ENCODE peak calls at places on chromosomes 2 and 18, in eight cellular contexts. M is fibroblast of the aortic adventitia, W is transverse colon, G is GM13976, P is Peyer's patch, T is adrenal gland, S is astrocyte of the spinal cord, V is brain microvascular endothelial cell. O is an unnamed sample.

GRCh38 chr2:148918554-148918953 is 43.5 kb downstream of the KIF5C start:
- DNase-seq in S (no peak), T (no peak), V (no peak), G (no peak), M (no peak), P (no peak), W (no peak), O (no peak)

GRCh38 chr2:227000123-227000522 is 163.9 kb downstream of the COL4A4 start:
- DNase-seq in G (no peak), P (no peak), W (no peak), M (no peak), T (no peak), S (no peak), V (no peak), O (no peak)

GRCh38 chr2:86027196-86027912 is 78.3 kb downstream of the POLR1A start:
- DNase-seq in G (no peak), T (no peak), P (no peak), M (no peak), W (no peak), V (no peak), S (no peak), O (no peak)

GRCh38 chr2:10514743-10515142 is 66.6 kb upstream of the ODC1 start:
- DNase-seq in G (no peak), M (peak; percentile 84), S (peak; percentile 94), P (peak; percentile 2), T (no peak), W (no peak), V (peak; percentile 98), O (no peak)

GRCh38 chr18:25279133-25279532 is 72.8 kb downstream of the ZNF521 start:
- DNase-seq in V (peak; percentile 30), S (peak; percentile 31), T (no peak), M (peak; percentile 39), W (no peak), P (no peak), G (no peak), O (no peak)

GRCh38 chr2:237132799-237133198 is 47.1 kb downstream of the COPS8 start:
- DNase-seq in P (no peak), V (no peak), T (no peak), M (no peak), W (no peak), G (peak; percentile 46), S (no peak), O (no peak)

GRCh38 chr2:189149981-189150380 is 29.6 kb downstream of the COL5A2 start:
- DNase-seq in P (no peak), S (peak; percentile 60), M (peak; percentile 46), V (no peak), T (no peak), W (no peak), G (no peak), O (no peak)

GRCh38 chr2:151422917-151423439 is 13.3 kb downstream of the RIF1 start:
- DNase-seq in V (no peak), W (no peak), S (no peak), P (no peak), G (peak; percentile 43), T (no peak), M (no peak), O (no peak)

GRCh38 chr2:200302940-200303727 is 3.4 kb upstream of the SPATS2L start:
- DNase-seq in P (no peak), W (no peak), M (peak; percentile 45), S (peak; percentile 63), V (peak; percentile 87), G (no peak), T (no peak), O (no peak)

GRCh38 chr2:118810766-118811165 is 36.7 kb downstream of the EN1 start:
- DNase-seq in P (no peak), W (no peak), T (no peak), V (no peak), M (no peak), S (no peak), G (no peak), O (no peak)

GRCh38 chr2:101341421-101341820 is 32.9 kb upstream of the RNF149 start:
- DNase-seq in P (no peak), M (no peak), S (no peak), W (no peak), G (no peak), V (no peak), T (no peak), O (no peak)

GRCh38 chr2:152826880-152827279 is 108.5 kb downstream of the ARL6IP6 start:
- DNase-seq in P (no peak), T (peak; percentile 80), W (no peak), V (no peak), S (peak; percentile 35), G (no peak), M (peak; percentile 39), O (no peak)

GRCh38 chr2:197675711-197676188 is 363 bp upstream of the RFTN2 start:
- DNase-seq in P (no peak), W (no peak), M (peak; percentile 67), S (peak; percentile 82), V (peak; percentile 73), G (no peak), T (peak; percentile 32), O (no peak)

GRCh38 chr2:65660340-65660739 is 227.9 kb upstream of the SPRED2 start:
- DNase-seq in M (no peak), V (peak; percentile 20), S (peak; percentile 16), T (no peak), W (no peak), P (no peak), G (no peak), O (no peak)

GRCh38 chr2:85656468-85656867 is 11.5 kb downstream of the SFTPB start:
- DNase-seq in G (no peak), S (no peak), W (no peak), V (no peak), T (no peak), P (no peak), M (no peak), O (no peak)

GRCh38 chr2:168773719-168774521 is 28.5 kb upstream of the NOSTRIN start:
- DNase-seq in P (peak; percentile 82), G (peak; percentile 31), M (peak; percentile 81), V (peak; percentile 67), S (peak; percentile 73), T (peak; percentile 77), W (peak; percentile 66), O (no peak)

GRCh38 chr18:6546229-6546628 is 131.5 kb upstream of the L3MBTL4 start:
- DNase-seq in M (peak; percentile 12), W (no peak), S (no peak), P (no peak), T (peak; percentile 58), G (no peak), V (no peak), O (no peak)

GRCh38 chr18:48475635-48476549 is 62.9 kb upstream of the CTIF start:
- DNase-seq in S (peak; percentile 84), V (peak; percentile 81), T (peak; percentile 62), M (peak; percentile 91), W (peak; percentile 35), P (peak; percentile 61), G (peak; percentile 65), O (no peak)

GRCh38 chr2:24863636-24864035 is 56.4 kb downstream of the ADCY3 start:
- DNase-seq in M (peak; percentile 71), T (no peak), P (no peak), W (no peak), V (no peak), G (no peak), S (peak; percentile 59), O (no peak)

GRCh38 chr2:238596571-238597551 is 170.1 kb downstream of the ASB1 start:
- DNase-seq in S (peak; percentile 92), M (peak; percentile 95), G (no peak), P (no peak), V (peak; percentile 62), W (peak; percentile 17), T (peak; percentile 86), O (no peak)

GRCh38 chr2:37287966-37288365 is 36.7 kb downstream of the PRKD3 start:
- DNase-seq in M (no peak), G (peak; percentile 37), P (no peak), V (no peak), W (no peak), S (no peak), T (no peak), O (no peak)
- TF ChIP-seq CTCF in M (no peak), G (no peak), P (no peak), V (no peak), W (no peak), S (no peak), T (no peak), O (no peak)

GRCh38 chr2:42307180-42307579 is 53.8 kb downstream of the COX7A2L start:
- DNase-seq in T (no peak), P (no peak), G (no peak), V (no peak), W (no peak), S (no peak), M (no peak), O (no peak)
- TF ChIP-seq CTCF in T (no peak), P (no peak), G (no peak), V (no peak), W (no peak), S (no peak), M (no peak), O (no peak)

GRCh38 chr18:10487161-10487560 is 32.7 kb downstream of the APCDD1 start:
- DNase-seq in G (no peak), T (no peak), P (no peak), W (no peak), S (no peak), M (no peak), V (no peak), O (no peak)
- TF ChIP-seq CTCF in G (no peak), T (no peak), P (no peak), W (no peak), S (no peak), M (no peak), V (no peak), O (no peak)

GRCh38 chr2:216257089-216257488 is 115.2 kb downstream of the MARCHF4 start:
- DNase-seq in M (no peak), G (no peak), T (no peak), P (no peak), S (peak; percentile 8), V (no peak), W (no peak), O (no peak)
- TF ChIP-seq CTCF in M (no peak), G (no peak), T (no peak), P (no peak), S (no peak), V (no peak), W (no peak), O (no peak)

GRCh38 chr2:1546901-1547300 is 133.6 kb downstream of the TPO start:
- DNase-seq in W (no peak), T (no peak), V (no peak), S (no peak), M (no peak), G (no peak), P (no peak), O (no peak)
- TF ChIP-seq CTCF in W (no peak), T (no peak), V (peak; percentile 54), S (peak; percentile 26), M (peak; percentile 24), G (no peak), P (no peak), O (no peak)

GRCh38 chr2:191349990-191350389 is 104.8 kb downstream of the MYO1B start:
- DNase-seq in G (no peak), V (no peak), P (no peak), T (no peak), W (no peak), S (no peak), M (peak; percentile 10), O (no peak)
- TF ChIP-seq CTCF in G (no peak), V (no peak), P (no peak), T (no peak), W (no peak), S (peak; percentile 7), M (no peak), O (no peak)

O was measured in dorsolateral prefrontal cortex.